ENCODE peak calls at places on chromosomes 11 and 22, in six cellular contexts. Y, B, J, F, V and I are unnamed samples.

GRCh38 chr22:27420186-27420816 is 381.3 kb downstream of the MN1 start:
- DNase-seq in B (no peak), Y (peak; percentile 41), V (no peak), J (no peak), F (no peak), I (no peak)

GRCh38 chr11:8283510-8284272 is 20.0 kb upstream of the LMO1 start:
- DNase-seq in V (peak; percentile 69), Y (no peak), F (peak; percentile 84), B (no peak), J (peak; percentile 67), I (peak; percentile 82)

GRCh38 chr11:59187587-59187986 is 15.7 kb downstream of the DTX4 start:
- DNase-seq in F (peak; percentile 76), B (no peak), V (no peak), Y (no peak), J (no peak), I (no peak)

GRCh38 chr11:975824-976223 is 50.2 kb downstream of the AP2A2 start:
- DNase-seq in J (peak; percentile 78), Y (peak; percentile 10), F (peak; percentile 52), B (no peak), V (peak; percentile 82), I (peak; percentile 21)

GRCh38 chr11:100966366-100966765 is 163.2 kb downstream of the PGR start:
- DNase-seq in B (no peak), V (no peak), J (no peak), F (no peak), Y (no peak), I (no peak)

GRCh38 chr11:93541884-93542752 is 1.1 kb downstream of the SMCO4 start:
- DNase-seq in J (peak; percentile 59), Y (peak; percentile 77), V (peak; percentile 82), B (peak; percentile 31), F (no peak), I (peak; percentile 64)

GRCh38 chr11:35047179-35047578 is 91.8 kb upstream of the CD44 start:
- DNase-seq in F (no peak), V (no peak), Y (no peak), J (no peak), B (no peak), I (no peak)

GRCh38 chr22:32202539-32203180 is 2.2 kb downstream of the RFPL2 start:
- DNase-seq in F (peak; percentile 84), J (peak; percentile 76), Y (peak; percentile 14), V (peak; percentile 84), B (peak; percentile 57), I (peak; percentile 55)

GRCh38 chr11:115910379-115910778 is 406.2 kb upstream of the CADM1 start:
- DNase-seq in J (no peak), V (no peak), F (no peak), Y (no peak), B (no peak), I (no peak)

GRCh38 chr11:115916596-115916995 is 412.4 kb upstream of the CADM1 start:
- DNase-seq in B (no peak), F (no peak), J (no peak), Y (no peak), V (no peak), I (no peak)

GRCh38 chr11:115911656-115912055 is 407.4 kb upstream of the CADM1 start:
- DNase-seq in F (no peak), V (no peak), J (peak; percentile 81), Y (no peak), B (no peak), I (peak; percentile 62)

DNA sequence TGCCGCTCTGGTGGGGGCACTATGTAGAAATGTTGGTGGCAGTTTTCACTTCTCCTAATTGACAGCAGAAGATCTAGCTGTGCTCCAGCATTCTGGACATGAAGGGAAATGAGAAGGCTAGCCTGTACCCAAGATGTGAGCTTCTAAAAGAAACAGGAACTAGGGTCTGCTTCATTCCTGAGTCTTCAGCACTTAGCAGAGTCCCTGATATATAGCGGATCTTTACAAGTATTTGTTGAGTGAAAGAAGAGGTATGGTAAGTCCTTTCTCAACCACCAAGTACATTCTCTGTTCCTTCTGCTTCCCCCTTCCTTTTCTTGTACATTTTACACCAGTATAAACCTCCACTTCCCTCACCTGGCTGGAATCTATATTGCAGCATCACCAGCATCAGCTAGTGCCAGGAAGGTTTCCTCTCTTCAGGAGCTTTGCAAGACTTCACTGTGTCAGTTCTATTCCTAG is 408.3 kb upstream of the CADM1 start:
- DNase-seq in V (peak; percentile 62), B (peak; percentile 55), F (peak; percentile 14), J (peak; percentile 46), Y (no peak), I (peak; percentile 27)
- H3K27me3 ChIP-seq in V (no peaks in the 10 kb centered on the region), B (no peaks in the 10 kb centered on the region), F (no peaks in the 10 kb centered on the region), J (no peaks in the 10 kb centered on the region), Y (no peaks in the 10 kb centered on the region), I (no peaks in the 10 kb centered on the region)

GRCh38 chr11:121928597-121929580 is 187.1 kb downstream of the BLID start:
- DNase-seq in F (no peak), J (peak; percentile 44), B (no peak), Y (no peak), V (peak; percentile 66), I (no peak)

GRCh38 chr11:121929581-121929980 is 186.4 kb downstream of the BLID start:
- DNase-seq in V (peak; percentile 65), B (no peak), J (peak; percentile 74), Y (peak; percentile 79), F (no peak), I (peak; percentile 50)

GRCh38 chr11:121931121-121931520 is 184.9 kb downstream of the BLID start:
- DNase-seq in B (no peak), V (no peak), F (no peak), Y (no peak), J (no peak), I (no peak)

GRCh38 chr11:121931748-121932352 is 184.2 kb downstream of the BLID start:
- DNase-seq in B (no peak), Y (no peak), V (no peak), J (no peak), F (no peak), I (no peak)

DNA sequence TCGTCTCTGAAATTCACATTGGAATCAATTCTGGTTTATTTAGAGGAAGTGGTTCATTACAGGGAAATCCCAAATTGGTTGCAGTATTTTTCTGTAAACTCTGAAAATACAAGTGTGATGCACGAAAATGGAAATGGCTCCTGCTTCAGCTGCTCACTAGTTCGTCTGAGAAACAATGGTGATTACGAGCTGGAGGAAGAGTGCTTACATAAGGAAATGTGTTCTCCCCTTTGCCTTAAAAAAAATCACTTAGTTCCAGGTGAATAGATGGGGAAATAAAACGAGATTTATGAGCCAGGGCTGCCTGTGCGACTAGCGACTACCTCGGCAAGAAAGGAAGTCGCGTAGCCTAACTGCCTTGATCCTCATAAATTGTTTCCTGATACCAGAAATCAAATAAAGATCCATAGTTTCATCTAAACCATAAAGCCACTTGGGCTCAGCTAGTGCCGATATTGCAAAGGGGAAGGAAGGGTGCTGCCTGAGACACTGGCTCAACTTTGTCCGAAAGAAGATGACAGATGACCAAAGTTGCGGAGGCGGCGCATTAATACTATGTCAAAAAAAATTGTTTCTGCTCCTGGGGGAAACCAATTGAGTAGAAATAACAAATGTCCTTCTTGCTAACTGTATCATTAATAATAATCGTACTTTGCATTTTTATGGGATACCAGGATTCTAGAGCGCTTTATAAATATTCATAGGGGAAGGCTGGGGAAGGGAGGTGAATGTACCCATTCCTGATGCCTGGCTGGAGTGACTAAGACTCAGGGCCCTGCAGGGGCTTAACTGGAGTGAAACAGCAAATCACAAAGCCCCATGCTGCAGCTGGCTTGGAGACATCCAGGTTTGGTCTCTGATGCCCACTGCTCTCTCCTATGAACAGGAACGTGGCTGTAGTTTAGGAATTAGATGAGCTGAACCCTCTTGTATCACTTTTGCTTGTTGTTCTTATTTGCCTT is 185.7 kb downstream of the BLID start:
- DNase-seq in F (no peak), Y (peak; percentile 52), B (no peak), J (peak; percentile 4), V (peak; percentile 12), I (no peak)
- H3K4me3 ChIP-seq in F (peak overlapping the region; percentile 25), Y (peak overlapping the region; percentile 60), B (no peak overlapping the region), J (peak overlapping the region; percentile 33), V (peak overlapping the region; percentile 69), I (peak overlapping the region; percentile 58)

GRCh38 chr11:118887219-118887618 is 3.5 kb downstream of the CXCR5 start:
- DNase-seq in V (no peak), B (no peak), J (no peak), Y (no peak), F (no peak), I (no peak)

GRCh38 chr11:118885319-118885718 is 1.6 kb downstream of the CXCR5 start:
- DNase-seq in F (peak; percentile 65), B (no peak), J (no peak), V (no peak), Y (no peak), I (no peak)

GRCh38 chr11:118886681-118887111 is 3.0 kb downstream of the CXCR5 start:
- DNase-seq in F (no peak), V (no peak), J (no peak), B (no peak), Y (no peak), I (no peak)

GRCh38 chr11:118884613-118885274 is 1.1 kb downstream of the CXCR5 start:
- DNase-seq in V (no peak), B (no peak), F (no peak), Y (no peak), J (no peak), I (no peak)

DNA sequence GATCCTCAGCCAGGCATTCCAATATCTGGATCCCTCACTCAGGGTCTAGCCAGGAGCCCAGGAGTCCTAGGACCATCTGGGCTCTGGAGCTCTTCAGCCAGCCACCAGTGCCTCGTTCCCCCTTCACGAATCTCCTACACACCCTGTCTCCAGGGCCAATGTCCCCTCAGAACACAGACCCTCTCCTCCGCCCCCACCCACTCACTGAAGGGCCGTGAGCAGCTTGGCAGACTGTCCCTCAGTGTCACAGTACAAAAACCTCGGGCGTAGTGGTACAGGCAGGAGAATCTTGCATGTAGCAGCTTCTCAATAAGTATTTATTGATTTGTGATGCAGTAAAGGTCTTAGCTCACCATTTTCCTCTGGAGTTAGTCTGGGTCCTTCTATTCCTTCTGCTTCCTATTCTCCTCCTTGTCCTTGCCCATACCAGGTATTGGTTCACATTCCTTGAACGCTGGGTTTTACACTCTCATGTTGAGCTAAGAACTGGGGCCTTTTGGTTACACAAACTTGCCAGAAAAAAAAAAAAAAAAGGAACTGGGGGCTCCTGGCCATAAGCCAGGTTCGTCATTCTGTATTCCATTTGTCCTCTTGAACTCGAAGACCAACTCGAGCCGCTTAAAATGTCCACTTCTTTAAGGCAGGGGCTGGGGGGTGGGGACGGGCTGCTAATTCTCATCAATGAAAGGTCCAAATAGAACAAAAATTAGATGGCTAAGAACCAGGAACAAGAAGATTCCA is 2.3 kb downstream of the CXCR5 start:
- DNase-seq in J (no peak), Y (no peak), B (no peak), F (no peak), V (no peak), I (no peak)
- H3K27me3 ChIP-seq in J (no peaks in the 10 kb centered on the region), Y (no peaks in the 10 kb centered on the region), B (peaks cover 16% of the 10 kb centered on the region), F (no peaks in the 10 kb centered on the region), V (no peaks in the 10 kb centered on the region), I (no peaks in the 10 kb centered on the region)

GRCh38 chr11:64743591-64744543 is at the start of gene RASGRP2:
- DNase-seq in V (peak; percentile 81), Y (no peak), J (peak; percentile 58), B (no peak), F (peak; percentile 96), I (no peak)

GRCh38 chr11:64742087-64742939 is 1.6 kb downstream of the RASGRP2 start:
- DNase-seq in F (no peak), V (peak; percentile 72), B (no peak), Y (no peak), J (peak; percentile 58), I (no peak)

GRCh38 chr11:64739871-64740270 is 4.1 kb downstream of the RASGRP2 start:
- DNase-seq in F (no peak), B (no peak), J (no peak), V (no peak), Y (no peak), I (no peak)

GRCh38 chr11:64742940-64743590 is 877 bp downstream of the RASGRP2 start:
- DNase-seq in J (peak; percentile 70), B (peak; percentile 54), Y (no peak), V (peak; percentile 70), F (peak; percentile 97), I (peak; percentile 40)

DNA sequence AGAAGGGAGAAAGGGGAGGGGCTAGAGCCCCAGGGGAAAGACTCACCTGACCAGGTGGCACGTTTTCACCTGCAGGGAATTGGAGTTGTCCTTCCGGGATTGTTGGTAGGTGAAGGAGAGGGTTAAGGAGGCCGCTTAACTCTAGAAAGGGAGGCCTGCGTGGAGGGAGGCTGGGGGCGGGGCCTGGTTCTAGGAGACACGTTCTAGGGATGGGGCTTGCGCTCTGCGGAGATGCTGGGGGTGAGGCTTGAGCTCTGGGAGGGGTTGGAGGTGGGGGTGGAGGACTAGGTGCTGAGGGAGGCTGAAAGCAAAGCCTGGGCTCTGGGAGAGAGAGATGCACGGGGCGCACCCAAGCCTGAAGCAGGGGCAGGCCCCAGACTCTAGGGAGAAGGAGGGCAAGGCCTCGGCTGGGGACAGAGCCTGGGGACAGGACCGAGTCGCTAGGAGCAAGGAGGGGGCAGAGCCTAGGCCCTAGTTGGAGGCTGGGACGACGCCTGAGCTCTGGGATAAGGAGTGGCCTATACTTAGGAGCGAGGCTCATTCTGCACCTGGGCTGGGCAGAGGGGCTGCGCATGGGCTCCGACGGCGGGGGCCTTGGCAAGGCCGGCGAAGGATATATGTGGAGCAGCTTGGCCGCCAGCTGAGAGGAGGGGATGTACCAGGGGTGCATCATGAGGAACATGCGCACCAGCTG is 2.4 kb downstream of the RASGRP2 start:
- DNase-seq in V (peak; percentile 64), Y (no peak), F (peak; percentile 84), J (peak; percentile 30), B (no peak), I (no peak)
- H3K4me3 ChIP-seq in V (peak overlapping the region; percentile 84), Y (no peak overlapping the region), F (peak overlapping the region; percentile 64), J (peak overlapping the region; percentile 41), B (no peak overlapping the region), I (no peak overlapping the region)